ENCODE peak calls at places on chromosomes 11 and 22, in nine cellular contexts. F is erythroblast; L is stimulated activated naive CD4-positive, alpha-beta T cell; O is stimulated activated CD4-positive, alpha-beta T cell treated with anti-CD3 and anti-CD28 coated beads, TNF-alpha, amount 100 ng/mL, for 48 hours; I is GM03348; R is activated CD8-positive, alpha-beta memory T cell treated with anti-CD3 and anti-CD28 coated beads, Interleukin-2, amount 10 ng/mL, durations not matched to agents 7 days and 5 days; V is EL; B is T-helper 9 cell; T is T-helper 2 cell. N is an unnamed sample.

GRCh38 chr11:44235765-44236201 is 74.2 kb downstream of the ALX4 start:
- DNase-seq in T (no peak), L (no peak), F (no peak), V (no peak), R (no peak), I (no peak), O (no peak), B (no peak), N (no peak)

GRCh38 chr11:34274712-34275398 is 83.0 kb downstream of the ABTB2 start:
- DNase-seq in T (no peak), L (no peak), F (no peak), B (no peak), I (peak; percentile 95), O (no peak), V (peak; percentile 98), R (no peak), N (no peak)

GRCh38 chr11:28767574-28767973 is 659.4 kb downstream of the METTL15 start:
- DNase-seq in R (no peak), I (peak; percentile 6), O (no peak), V (peak; percentile 84), L (no peak), T (no peak), F (no peak), B (no peak), N (no peak)

GRCh38 chr11:3824714-3825472 is 15.9 kb downstream of the RHOG start:
- DNase-seq in F (peak; percentile 91), B (peak; percentile 76), O (peak; percentile 61), V (peak; percentile 61), T (peak; percentile 61), R (peak; percentile 90), L (peak; percentile 67), I (peak; percentile 41), N (no peak)

GRCh38 chr11:44466531-44467179 is 98.8 kb upstream of the CD82 start:
- DNase-seq in O (no peak), V (no peak), L (no peak), I (no peak), T (no peak), R (no peak), F (no peak), B (no peak), N (no peak)

GRCh38 chr22:22920104-22920654 is 32.6 kb downstream of the IGLL5 start:
- DNase-seq in R (no peak), V (no peak), T (no peak), B (no peak), L (no peak), O (no peak), F (no peak), I (no peak), N (no peak)

GRCh38 chr22:49008682-49009235 is 818.9 kb downstream of the BRD1 start:
- DNase-seq in I (no peak), B (no peak), L (no peak), O (no peak), V (no peak), T (no peak), R (no peak), F (no peak), N (no peak)

GRCh38 chr11:7004482-7004881 is 15.7 kb downstream of the ZNF214 start:
- DNase-seq in F (peak; percentile 7), R (no peak), I (peak; percentile 16), O (no peak), V (peak; percentile 74), T (no peak), B (no peak), L (no peak), N (no peak)

GRCh38 chr11:69650081-69650831 is 9.3 kb downstream of the CCND1 start:
- DNase-seq in R (no peak), B (no peak), F (no peak), T (no peak), O (no peak), L (no peak), V (no peak), I (no peak), N (no peak)

GRCh38 chr11:93529707-93530467 is 13.3 kb downstream of the SMCO4 start:
- DNase-seq in L (no peak), V (peak; percentile 12), O (no peak), T (no peak), B (no peak), F (no peak), I (peak; percentile 28), R (peak; percentile 61), N (no peak)

GRCh38 chr11:100677796-100678195 is 9.3 kb upstream of the ARHGAP42 start:
- DNase-seq in L (no peak), F (no peak), T (no peak), B (no peak), V (no peak), O (no peak), I (no peak), R (no peak), N (no peak)

GRCh38 chr11:72860592-72860991 is 46.4 kb downstream of the ATG16L2 start:
- DNase-seq in B (no peak), V (no peak), R (no peak), L (no peak), I (no peak), F (no peak), T (no peak), O (no peak), N (no peak)

GRCh38 chr22:44407404-44408226 is 90.4 kb downstream of the RTL6 start:
- DNase-seq in L (no peak), V (no peak), I (no peak), B (no peak), O (no peak), T (no peak), F (no peak), R (no peak), N (no peak)